ENCODE peak calls at places on chromosomes 7 and 10, in eight cellular contexts. Z is uterus, K is Panc1, F is PC-3, I is colonic mucosa, T is heart right ventricle, D is H9, S is heart left ventricle. O is an unnamed sample. For H3K4me1, the result is how much of the 10 kb centered on the place peaks cover.

GRCh38 chr7:2996141-2996540 is 47.5 kb downstream of the CARD11 start:
- DNase-seq in S (no peak), I (no peak), F (no peak), T (no peak), D (no peak), K (no peak), Z (no peak), O (no peak)

GRCh38 chr10:27504897-27505457 is 873 bp downstream of the RAB18 start:
- DNase-seq in D (no peak), F (no peak), S (no peak), K (no peak), I (no peak), Z (no peak), T (no peak), O (no peak)

GRCh38 chr10:22702348-22702747 is 12.0 kb downstream of the PIP4K2A start:
- DNase-seq in D (no peak), I (no peak), S (no peak), T (no peak), Z (no peak), F (no peak), K (no peak), O (no peak)

GRCh38 chr10:85597006-85597405 is 769.6 kb downstream of the GRID1 start:
- DNase-seq in T (no peak), S (no peak), K (no peak), D (no peak), Z (no peak), I (no peak), F (no peak), O (no peak)

GRCh38 chr10:83987216-83987615 is 152.1 kb upstream of the GHITM start:
- DNase-seq in K (no peak), D (no peak), S (no peak), T (no peak), Z (no peak), I (no peak), F (no peak), O (no peak)

GRCh38 chr7:537911-538634 is 18.4 kb upstream of the PDGFA start:
- DNase-seq in D (peak), Z (peak), T (peak), I (peak), F (peak), K (peak), S (peak), O (peak)

GRCh38 chr10:35421553-35422178 is 85.4 kb downstream of the CCNY start:
- DNase-seq in F (peak), Z (peak), K (peak), S (no peak), I (no peak), T (no peak), D (no peak), O (no peak)

GRCh38 chr7:115232041-115232440 is 310.1 kb downstream of the MDFIC start:
- DNase-seq in T (no peak), K (no peak), S (no peak), F (no peak), D (no peak), I (no peak), Z (no peak), O (no peak)

GRCh38 chr7:20403356-20403755 is 72.7 kb downstream of the ITGB8 start:
- DNase-seq in K (no peak), S (peak), Z (peak), F (no peak), I (no peak), T (peak), D (no peak), O (no peak)

GRCh38 chr7:98418636-98419315 is 17.9 kb upstream of the BAIAP2L1 start:
- DNase-seq in K (peak), D (no peak), T (no peak), S (no peak), Z (no peak), I (peak), F (peak), O (no peak)

GRCh38 chr7:150372271-150373048 is 3.8 kb downstream of the REPIN1 start:
- DNase-seq in Z (no peak), T (no peak), K (no peak), F (no peak), S (no peak), I (peak), D (peak), O (no peak)

GRCh38 chr10:118960166-118961090 is 69.1 kb upstream of the NANOS1 start:
- DNase-seq in K (no peak), I (no peak), T (no peak), S (no peak), F (peak), Z (peak), D (peak), O (no peak)

GRCh38 chr10:123606006-123606405 is 60.1 kb upstream of the GPR26 start:
- DNase-seq in Z (no peak), F (no peak), K (no peak), S (no peak), I (no peak), T (no peak), D (no peak), O (no peak)

GRCh38 chr7:19620470-19620869 is 88.4 kb downstream of the POLR1F start:
- DNase-seq in F (no peak), S (no peak), I (no peak), Z (no peak), T (no peak), D (no peak), K (no peak), O (no peak)

GRCh38 chr7:148944935-148945934 is 61.1 kb upstream of the EZH2 start:
- DNase-seq in S (no peak), F (peak), T (no peak), I (no peak), D (no peak), K (no peak), Z (no peak), O (no peak)

GRCh38 chr7:5634107-5634950 is 147.1 kb downstream of the RNF216 start:
- DNase-seq in T (peak), I (peak), Z (peak), F (no peak), D (peak), K (no peak), S (peak), O (no peak)

GRCh38 chr10:71765176-71765906 is 8.0 kb downstream of the VSIR start:
- DNase-seq in F (peak), I (no peak), K (no peak), T (peak), S (peak), Z (peak), D (no peak), O (no peak)

GRCh38 chr10:71761541-71762113 is 11.7 kb downstream of the VSIR start:
- DNase-seq in D (peak), K (no peak), S (peak), F (no peak), Z (no peak), I (no peak), T (no peak), O (no peak)

GRCh38 chr10:71761105-71761511 is 12.2 kb downstream of the VSIR start:
- DNase-seq in S (no peak), F (peak), K (no peak), T (no peak), D (no peak), Z (no peak), I (no peak), O (no peak)

GRCh38 chr10:71762324-71762723 is 11.0 kb downstream of the VSIR start:
- DNase-seq in F (no peak), T (no peak), S (peak), D (no peak), I (no peak), Z (no peak), K (no peak), O (no peak)

DNA sequence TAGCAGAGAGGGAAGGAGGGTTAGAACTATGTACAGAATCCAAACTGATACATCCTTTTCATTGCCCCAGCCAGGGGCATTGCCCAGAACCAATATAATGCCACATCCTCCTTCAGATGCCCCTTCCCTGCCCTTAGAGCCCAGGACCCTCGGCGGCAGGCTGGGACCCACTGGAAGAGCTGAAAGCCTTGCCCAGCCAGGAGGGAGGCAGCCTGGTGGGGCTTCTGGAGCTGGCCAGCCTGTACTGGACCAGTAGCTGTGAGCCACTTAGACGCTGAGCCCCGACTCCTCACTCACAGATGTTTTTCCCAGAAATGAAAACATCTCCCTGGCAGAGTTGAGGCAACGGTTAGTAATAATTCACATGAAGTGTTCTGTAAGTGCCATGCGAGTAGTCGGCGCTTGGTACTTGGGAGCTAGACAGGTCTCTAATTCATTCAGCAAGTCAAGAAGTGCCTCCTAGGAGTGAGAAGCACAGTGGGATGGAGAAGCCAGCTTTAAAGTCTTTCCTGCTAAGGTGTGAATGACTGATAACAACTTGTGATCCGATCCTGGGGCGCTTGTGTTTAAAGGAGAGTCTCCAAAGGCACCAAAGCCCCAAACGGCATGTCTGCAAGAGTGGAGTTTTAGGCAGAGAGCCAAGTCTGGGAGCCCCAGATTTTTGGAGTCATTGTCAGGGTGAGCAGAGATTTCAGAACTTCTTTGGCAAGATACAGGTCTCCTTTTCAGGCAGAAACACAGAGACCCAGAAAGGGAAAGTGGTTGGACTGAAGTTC is 9.8 kb downstream of the VSIR start:
- DNase-seq in S (no peak), T (no peak), D (no peak), Z (no peak), I (no peak), F (no peak), K (no peak), O (no peak)
- H3K4me1 ChIP-seq in S (half or more), T (half or more), D (under half), Z (under half), I (under half), F (under half), K (half or more), O (half or more)

DNA sequence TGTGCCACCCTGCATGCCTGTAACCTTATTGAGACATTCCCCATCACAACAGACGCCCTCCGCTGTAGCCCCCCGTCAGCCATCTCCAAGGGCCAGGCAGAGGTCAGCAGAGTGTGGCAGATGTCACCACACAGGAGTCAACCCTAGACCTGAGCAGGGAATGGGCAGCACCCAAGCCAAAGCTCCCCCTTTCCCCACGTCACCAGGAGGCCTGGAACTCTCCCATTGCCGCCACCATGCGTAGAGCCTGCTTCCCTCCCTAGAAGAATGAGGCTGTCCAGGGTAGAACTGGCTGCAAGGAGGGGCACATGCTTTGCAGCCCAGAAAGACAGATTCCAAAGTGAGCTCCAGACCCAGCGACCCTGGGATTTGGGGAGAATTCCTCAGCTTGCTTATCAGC is 342.9 kb downstream of the TNS3 start:
- DNase-seq in K (no peak), F (no peak), D (no peak), Z (peak), S (no peak), T (no peak), I (no peak), O (no peak)
- H3K27ac ChIP-seq in K (no peak), F (no peak), D (no peak), Z (peak), S (no peak), T (peak), I (no peak), O (no peak)

GRCh38 chr10:43075612-43076003 is 1.3 kb upstream of the RET start:
- DNase-seq in K (no peak), I (no peak), T (no peak), S (peak), F (peak), D (peak), Z (no peak), O (no peak)
- TF ChIP-seq CTCF in K (peak), I (no peak), T (no peak), S (no peak), F (peak), D (peak), Z (no peak), O (no peak)

DNA sequence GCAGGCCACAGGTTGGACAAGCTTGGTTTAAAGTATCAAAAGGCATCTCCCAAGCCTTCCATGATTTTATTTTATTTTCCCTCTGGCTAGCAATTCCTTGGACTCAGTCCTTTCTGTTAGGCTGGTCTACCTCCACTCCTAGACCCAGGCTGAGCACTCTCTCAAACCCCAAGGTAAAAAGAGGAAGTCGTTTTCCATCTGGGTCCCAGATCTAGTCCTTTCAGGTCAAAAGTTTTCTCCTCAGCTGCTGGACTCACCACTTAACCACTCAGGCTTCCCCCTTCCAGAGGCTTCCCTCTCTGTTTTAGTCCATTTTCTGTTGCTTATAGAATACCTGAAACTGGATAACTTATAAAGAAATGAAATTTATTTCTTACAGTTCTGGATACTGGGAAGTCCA is 252.3 kb upstream of the MKLN1 start:
- DNase-seq in T (no peak), D (no peak), F (no peak), S (no peak), K (no peak), Z (no peak), I (no peak), O (no peak)
- H3K4me1 ChIP-seq in T (half or more), D (under half), F (under half), S (half or more), K (under half), Z (under half), I (under half), O (half or more)

GRCh38 chr10:112792487-112793196 is 157.4 kb upstream of the TCF7L2 start:
- DNase-seq in S (peak), I (peak), T (peak), F (no peak), K (no peak), Z (peak), D (no peak), O (no peak)
- H3K27ac ChIP-seq in S (no peak), I (peak), T (peak), F (peak), K (peak), Z (peak), D (no peak), O (no peak)

GRCh38 chr10:71259815-71260501 is 47.6 kb downstream of the UNC5B start:
- DNase-seq in S (peak), D (no peak), I (peak), K (no peak), T (peak), Z (no peak), F (no peak), O (no peak)
- TF ChIP-seq CTCF in S (no peak), D (peak), I (no peak), K (no peak), T (no peak), Z (no peak), F (no peak), O (no peak)

O was measured in lower lobe of right lung.